ENCODE peak calls at places on chromosomes 1 and 21, in seven cellular contexts. L is dorsolateral prefrontal cortex, D is PC-3, O is kidney, G is heart left ventricle, Y is fibroblast of lung, T is colonic mucosa. S is an unnamed sample.

GRCh38 chr1:75203415-75204277 is 69.5 kb downstream of the LHX8 start:
- DNase-seq in L (no peak), D (peak), O (no peak), G (no peak), Y (peak), T (no peak), S (no peak)

GRCh38 chr21:26070822-26071425 is 99.6 kb downstream of the APP start:
- DNase-seq in L (no peak), D (peak), O (no peak), G (no peak), Y (peak), T (peak), S (no peak)

GRCh38 chr1:102105931-102106550 is 109.3 kb upstream of the OLFM3 start:
- DNase-seq in L (no peak), D (no peak), O (no peak), G (no peak), Y (no peak), T (no peak), S (no peak)

GRCh38 chr1:21966247-21967000 is 10.4 kb upstream of the CELA3B start:
- DNase-seq in L (no peak), D (peak), O (no peak), G (no peak), Y (peak), T (no peak), S (no peak)

GRCh38 chr1:115668579-115668978 is 26.8 kb downstream of the VANGL1 start:
- DNase-seq in L (no peak), D (peak), O (no peak), G (no peak), Y (peak), T (no peak), S (no peak)

GRCh38 chr1:206467915-206468314 is 2.4 kb upstream of the IKBKE start:
- DNase-seq in L (no peak), D (no peak), O (no peak), G (no peak), Y (no peak), T (no peak), S (no peak)

GRCh38 chr1:4652631-4653327 is 1.6 kb upstream of the AJAP1 start:
- DNase-seq in L (peak), D (peak), O (peak), G (peak), Y (no peak), T (peak), S (peak)

GRCh38 chr1:173433927-173434326 is 43.2 kb upstream of the PRDX6 start:
- DNase-seq in L (no peak), D (no peak), O (no peak), G (no peak), Y (no peak), T (no peak), S (no peak)

GRCh38 chr1:52662645-52663313 is 29.8 kb downstream of the SHISAL2A start:
- DNase-seq in L (no peak), D (peak), O (no peak), G (no peak), Y (peak), T (no peak), S (no peak)

GRCh38 chr1:231106347-231106746 is 55.5 kb upstream of the TRIM67 start:
- DNase-seq in L (no peak), D (peak), O (no peak), G (no peak), Y (peak), T (no peak), S (no peak)

GRCh38 chr1:109084563-109085517 is 5.7 kb upstream of the TMEM167B start:
- DNase-seq in L (no peak), D (peak), O (no peak), G (no peak), Y (peak), T (no peak), S (no peak)

GRCh38 chr1:8598783-8599182 is 218.7 kb downstream of the RERE start:
- DNase-seq in L (peak), D (no peak), O (peak), G (no peak), Y (peak), T (no peak), S (no peak)

GRCh38 chr1:202160377-202160940 is at the start of gene PTPN7:
- DNase-seq in L (no peak), D (no peak), O (no peak), G (no peak), Y (no peak), T (peak), S (no peak)

GRCh38 chr1:215228193-215228592 is 145.7 kb downstream of the KCNK2 start:
- DNase-seq in L (no peak), D (no peak), O (no peak), G (no peak), Y (no peak), T (no peak), S (no peak)

GRCh38 chr1:204578867-204579664 is 62.9 kb downstream of the MDM4 start:
- DNase-seq in L (no peak), D (no peak), O (no peak), G (peak), Y (no peak), T (peak), S (peak)

GRCh38 chr1:93680121-93681094 is 1.2 kb downstream of the BCAR3 start:
- DNase-seq in L (peak), D (peak), O (peak), G (peak), Y (peak), T (peak), S (peak)

GRCh38 chr21:30434033-30434631 is 4.1 kb downstream of the KRTAP13-4 start:
- DNase-seq in L (no peak), D (peak), O (no peak), G (no peak), Y (peak), T (peak), S (no peak)

GRCh38 chr1:227744668-227745067 is 9.4 kb downstream of the SNAP47 start:
- DNase-seq in L (no peak), D (no peak), O (peak), G (no peak), Y (no peak), T (peak), S (no peak)

GRCh38 chr1:29271724-29272123 is 35.4 kb downstream of the PTPRU start:
- DNase-seq in L (no peak), D (peak), O (no peak), G (peak), Y (peak), T (peak), S (peak)

GRCh38 chr1:157249326-157249725 is 111.1 kb upstream of the ETV3 start:
- DNase-seq in L (no peak), D (no peak), O (no peak), G (no peak), Y (no peak), T (no peak), S (no peak)

GRCh38 chr1:22412932-22413727 is 38.5 kb upstream of the ZBTB40 start:
- DNase-seq in L (no peak), D (peak), O (no peak), G (no peak), Y (peak), T (no peak), S (no peak)

GRCh38 chr1:246689409-246689997 is 34.7 kb upstream of the SCCPDH start:
- DNase-seq in L (peak), D (peak), O (peak), G (peak), Y (peak), T (peak), S (peak)

GRCh38 chr1:168879906-168880734 is 151.1 kb upstream of the DPT start:
- DNase-seq in L (no peak), D (peak), O (peak), G (peak), Y (no peak), T (peak), S (peak)

GRCh38 chr1:9588551-9589143 is at the start of gene TMEM201:
- DNase-seq in L (peak), D (peak), O (peak), G (peak), Y (peak), T (peak), S (peak)

GRCh38 chr1:109091196-109092193 is 931 bp downstream of the TMEM167B start:
- DNase-seq in L (no peak), D (no peak), O (no peak), G (no peak), Y (peak), T (peak), S (no peak)

GRCh38 chr1:248873993-248874671 is 15.2 kb upstream of the ZNF692 start:
- DNase-seq in L (peak), D (peak), O (peak), G (peak), Y (peak), T (peak), S (peak)

GRCh38 chr21:38171723-38172344 is 85.0 kb upstream of the KCNJ15 start:
- DNase-seq in L (no peak), D (peak), O (no peak), G (no peak), Y (peak), T (no peak), S (no peak)
- TF ChIP-seq CTCF in L (no peak), D (peak), O (peak), G (no peak), Y (no peak), T (no peak), S (no peak)

GRCh38 chr1:232528472-232529089 is 101.4 kb downstream of the SIPA1L2 start:
- DNase-seq in L (no peak), D (no peak), O (no peak), G (no peak), Y (no peak), T (no peak), S (no peak)
- H3K27ac ChIP-seq in L (peak), D (peak), O (no peak), G (no peak), Y (no peak), T (no peak), S (no peak)

GRCh38 chr1:220786337-220787068 is at the start of gene MTARC1:
- DNase-seq in L (peak), D (peak), O (peak), G (peak), Y (peak), T (peak), S (peak)
- TF ChIP-seq CTCF in L (peak), D (peak), O (no peak), G (peak), Y (no peak), T (no peak), S (no peak)

DNA sequence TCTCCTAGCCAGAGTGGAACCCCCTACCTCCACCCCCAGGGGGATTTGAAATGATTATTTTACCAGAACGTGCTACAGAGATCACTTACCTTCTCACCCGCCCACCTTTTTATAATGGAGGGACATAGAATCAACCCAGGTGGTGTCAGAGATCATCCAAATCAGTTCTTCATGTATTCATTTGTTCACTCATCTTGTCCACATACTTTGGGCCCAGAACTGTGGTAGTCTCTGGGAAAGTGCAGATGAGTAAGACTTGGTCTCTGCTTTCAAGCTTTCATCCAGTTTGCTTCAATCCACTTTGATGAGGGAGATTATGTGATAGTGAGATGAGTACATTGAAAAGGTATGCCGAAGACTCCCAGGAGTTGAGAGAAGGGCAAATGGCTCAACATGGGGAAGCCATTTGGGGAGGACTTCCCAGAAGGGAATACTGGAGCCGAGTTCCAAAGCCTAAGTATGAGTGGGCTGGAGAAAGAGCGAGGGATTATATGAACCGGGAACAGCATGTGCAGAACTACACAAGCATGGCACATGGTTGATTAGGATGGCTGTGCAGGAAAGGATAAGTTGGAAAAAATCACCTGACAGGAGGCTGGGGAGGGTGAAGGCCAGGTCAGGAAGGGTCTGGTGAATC is 1.9 kb downstream of the FGGY start:
- DNase-seq in L (no peak), D (peak), O (no peak), G (no peak), Y (peak), T (no peak), S (no peak)
- H3K27ac ChIP-seq in L (peak), D (peak), O (peak), G (peak), Y (no peak), T (no peak), S (peak)

GRCh38 chr1:37875833-37876232 is 16.4 kb upstream of the MTF1 start:
- DNase-seq in L (no peak), D (peak), O (no peak), G (no peak), Y (no peak), T (no peak), S (no peak)
- TF ChIP-seq CTCF in L (peak), D (peak), O (no peak), G (no peak), Y (no peak), T (no peak), S (no peak)

GRCh38 chr1:229485318-229485717 is 22.8 kb downstream of the NUP133 start:
- DNase-seq in L (no peak), D (no peak), O (no peak), G (no peak), Y (no peak), T (no peak), S (no peak)

GRCh38 chr1:229478852-229479251 is 29.3 kb downstream of the NUP133 start:
- DNase-seq in L (no peak), D (no peak), O (no peak), G (no peak), Y (no peak), T (no peak), S (no peak)

GRCh38 chr1:229479660-229480399 is 28.3 kb downstream of the NUP133 start:
- DNase-seq in L (no peak), D (no peak), O (no peak), G (no peak), Y (no peak), T (no peak), S (no peak)

GRCh38 chr1:229480500-229480899 is 27.6 kb downstream of the NUP133 start:
- DNase-seq in L (no peak), D (no peak), O (no peak), G (no peak), Y (no peak), T (no peak), S (no peak)
- H3K27ac ChIP-seq in L (peak), D (no peak), O (no peak), G (no peak), Y (no peak), T (no peak), S (no peak)

GRCh38 chr21:32916522-32917099 is 109.1 kb upstream of the OLIG2 start:
- DNase-seq in L (no peak), D (peak), O (no peak), G (no peak), Y (no peak), T (no peak), S (no peak)
- TF ChIP-seq CTCF in L (no peak), D (peak), O (no peak), G (no peak), Y (peak), T (no peak), S (no peak)

GRCh38 chr21:17782051-17782450 is 37.1 kb downstream of the C21orf91 start:
- DNase-seq in L (no peak), D (no peak), O (no peak), G (no peak), Y (no peak), T (no peak), S (no peak)
- H3K27ac ChIP-seq in L (no peak), D (no peak), O (no peak), G (no peak), Y (no peak), T (no peak), S (peak)

GRCh38 chr1:77514871-77515776 is 167.3 kb downstream of the ZZZ3 start:
- DNase-seq in L (peak), D (no peak), O (no peak), G (peak), Y (peak), T (no peak), S (peak)
- TF ChIP-seq CTCF in L (no peak), D (no peak), O (no peak), G (no peak), Y (no peak), T (no peak), S (peak)

S was measured in heart right ventricle.